ENCODE peak calls at places on chromosomes 12 and 14, in five cellular contexts. A is psoas muscle, W is RWPE2, C is right cardiac atrium, T is HCT116. Q is an unnamed sample.

GRCh38 chr12:101490286-101490920 is 15.3 kb downstream of the SPIC start:
- DNase-seq in T (peak), C (no peak), W (no peak), A (no peak), Q (no peak)

GRCh38 chr14:72883963-72884362 is 9.9 kb downstream of the DPF3 start:
- DNase-seq in W (no peak), C (no peak), T (no peak), A (no peak), Q (no peak)

GRCh38 chr12:62693291-62694040 is 226.8 kb downstream of the MON2 start:
- DNase-seq in A (no peak), W (no peak), C (peak), T (no peak), Q (no peak)

GRCh38 chr12:3532931-3533702 is 42.1 kb downstream of the PRMT8 start:
- DNase-seq in W (no peak), C (no peak), A (no peak), T (no peak), Q (no peak)

GRCh38 chr12:116213885-116214527 is 63.5 kb downstream of the MED13L start:
- DNase-seq in A (no peak), C (no peak), T (no peak), W (no peak), Q (no peak)

GRCh38 chr14:64503184-64503433 is 529 bp downstream of the ZBTB25 start:
- DNase-seq in A (no peak), W (no peak), C (no peak), T (no peak), Q (no peak)

GRCh38 chr12:19799216-19799615 is 359.9 kb downstream of the AEBP2 start:
- DNase-seq in A (no peak), C (no peak), W (no peak), T (no peak), Q (no peak)

GRCh38 chr12:62767946-62768345 is 167.0 kb downstream of the PPM1H start:
- DNase-seq in T (no peak), A (no peak), C (no peak), W (no peak), Q (no peak)

GRCh38 chr14:64074961-64075619 is 219.1 kb downstream of the ESR2 start:
- DNase-seq in C (no peak), A (no peak), W (no peak), T (no peak), Q (no peak)

GRCh38 chr12:122870163-122870842 is 25.6 kb downstream of the VPS37B start:
- DNase-seq in C (no peak), T (no peak), A (no peak), W (no peak), Q (no peak)

GRCh38 chr14:21106506-21107359 is 5.9 kb downstream of the TMEM253 start:
- DNase-seq in T (peak), W (peak), C (peak), A (peak), Q (peak)

GRCh38 chr14:75044322-75044721 is 6.9 kb downstream of the MLH3 start:
- DNase-seq in C (no peak), T (no peak), A (no peak), W (no peak), Q (no peak)

GRCh38 chr12:46523863-46524770 is 151.5 kb upstream of the SLC38A2 start:
- DNase-seq in C (no peak), A (no peak), T (peak), W (peak), Q (no peak)

GRCh38 chr12:18951219-18951618 is 178.3 kb upstream of the PLEKHA5 start:
- DNase-seq in C (no peak), T (no peak), W (no peak), A (no peak), Q (no peak)

GRCh38 chr14:70354204-70354603 is 5.3 kb downstream of the COX16 start:
- DNase-seq in C (no peak), W (no peak), T (no peak), A (no peak), Q (no peak)

GRCh38 chr12:57473886-57474285 is 5.8 kb downstream of the ARHGAP9 start:
- DNase-seq in C (no peak), T (no peak), W (no peak), A (no peak), Q (no peak)

GRCh38 chr14:82837611-82838140 is 1304.0 kb upstream of the SEL1L start:
- DNase-seq in C (no peak), W (no peak), T (no peak), A (no peak), Q (no peak)

GRCh38 chr12:57461326-57461903 is 1.8 kb downstream of the GLI1 start:
- DNase-seq in C (peak), W (no peak), A (peak), T (no peak), Q (peak)

GRCh38 chr12:106760184-106760531 is 14.3 kb upstream of the RIC8B start:
- DNase-seq in T (no peak), A (no peak), C (no peak), W (no peak), Q (no peak)

GRCh38 chr14:68608235-68608962 is 184.5 kb downstream of the ZFP36L1 start:
- DNase-seq in W (peak), T (no peak), A (no peak), C (peak), Q (peak)

GRCh38 chr14:104184911-104185499 is 46.6 kb downstream of the KIF26A start:
- DNase-seq in W (no peak), C (peak), A (peak), T (no peak), Q (peak)

GRCh38 chr14:64439141-64439540 is 26.2 kb upstream of the AKAP5 start:
- DNase-seq in A (no peak), T (no peak), W (no peak), C (no peak), Q (no peak)

GRCh38 chr14:102951034-102951433 is 28.6 kb downstream of the AMN start:
- DNase-seq in C (no peak), T (no peak), A (no peak), W (peak), Q (no peak)

GRCh38 chr14:72636094-72636493 is 257.8 kb downstream of the DPF3 start:
- DNase-seq in T (no peak), W (no peak), A (no peak), C (no peak), Q (no peak)

GRCh38 chr14:51202914-51203665 is 37.0 kb upstream of the TMX1 start:
- DNase-seq in T (no peak), A (no peak), W (peak), C (no peak), Q (no peak)

GRCh38 chr14:65077318-65077717 is 25.0 kb downstream of the MAX start:
- DNase-seq in A (no peak), W (no peak), T (no peak), C (no peak), Q (no peak)

GRCh38 chr14:47040490-47040889 is 388.9 kb upstream of the RPL10L start:
- DNase-seq in C (no peak), A (no peak), W (no peak), T (peak), Q (no peak)

GRCh38 chr14:27573018-27573417 is 975.2 kb upstream of the NOVA1 start:
- DNase-seq in W (no peak), T (no peak), A (no peak), C (no peak), Q (no peak)

GRCh38 chr14:91220581-91221000 is 23.9 kb downstream of the GPR68 start:
- DNase-seq in T (no peak), C (no peak), W (no peak), A (no peak), Q (no peak)

DNA sequence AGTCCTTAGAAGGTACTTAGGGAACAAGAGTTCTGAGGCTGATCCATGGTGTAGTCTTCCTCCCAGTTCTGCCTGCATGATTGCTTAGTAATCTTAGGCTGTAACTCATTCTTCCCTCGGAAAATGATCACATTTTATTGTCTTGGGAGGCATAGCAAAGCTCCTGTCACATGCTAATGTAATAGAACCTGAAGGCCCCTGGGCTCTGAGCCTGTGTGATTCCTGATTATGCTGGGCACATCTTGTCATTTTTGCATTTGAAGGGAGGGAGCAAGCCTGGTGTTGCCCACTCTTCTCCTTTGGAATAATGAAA is 215.4 kb downstream of the MSRB3 start:
- DNase-seq in A (no peak), T (no peak), C (no peak), W (no peak), Q (no peak)
- H3K27ac ChIP-seq in A (no peak), T (peak), C (no peak), W (no peak), Q (no peak)

DNA sequence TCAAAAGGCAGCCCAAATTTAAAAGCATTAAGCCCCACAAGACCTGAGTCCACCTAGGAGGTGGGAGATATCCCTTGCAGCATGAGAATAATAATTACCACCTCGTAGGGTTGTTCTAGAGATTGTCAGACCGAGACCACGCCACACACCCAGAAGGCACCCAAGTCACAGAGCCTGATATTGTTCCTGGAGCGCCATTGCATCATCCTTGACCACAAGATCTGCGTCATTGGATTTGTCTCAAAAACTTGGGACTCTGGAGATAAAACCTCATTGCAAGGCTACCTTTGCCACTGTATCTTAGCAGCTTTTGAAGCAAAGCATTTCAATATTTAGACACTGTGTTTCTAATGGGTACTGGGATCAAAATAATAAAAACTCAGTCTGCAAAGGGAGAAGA is 29.4 kb upstream of the PPP2R5C start:
- DNase-seq in C (no peak), A (no peak), T (peak), W (no peak), Q (no peak)
- H3K4me3 ChIP-seq in C (no peak), A (no peak), T (peak), W (no peak), Q (no peak)

GRCh38 chr12:79452906-79453305 is 237.9 kb downstream of the PAWR start:
- DNase-seq in W (no peak), T (no peak), A (no peak), C (no peak), Q (no peak)

GRCh38 chr12:79454338-79454777 is 236.4 kb downstream of the PAWR start:
- DNase-seq in A (no peak), W (no peak), C (no peak), T (no peak), Q (no peak)

GRCh38 chr12:79448816-79449215 is 241.9 kb downstream of the PAWR start:
- DNase-seq in C (no peak), W (no peak), A (no peak), T (no peak), Q (no peak)

GRCh38 chr12:79451365-79451764 is 239.4 kb downstream of the PAWR start:
- DNase-seq in W (no peak), T (no peak), A (no peak), C (no peak), Q (no peak)

DNA sequence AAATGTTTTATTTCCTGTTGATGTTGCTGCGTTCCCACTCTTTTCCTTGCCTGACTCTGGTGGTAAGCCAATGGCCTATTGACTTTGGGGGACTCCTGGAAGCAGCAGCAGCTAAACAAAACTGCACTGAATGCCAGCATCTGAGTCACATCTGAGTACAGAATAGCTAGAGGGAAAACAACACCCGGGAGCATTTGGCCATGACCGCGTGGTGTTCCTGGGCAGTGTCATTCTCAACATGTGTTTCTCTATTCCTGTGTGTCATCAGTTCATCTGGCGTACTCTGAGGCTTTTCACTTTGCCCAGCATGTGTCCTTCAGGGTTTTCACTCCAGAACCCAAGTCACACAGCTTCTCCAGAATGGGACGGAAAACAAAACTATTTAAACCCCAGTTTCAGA is 238.8 kb downstream of the PAWR start:
- DNase-seq in T (no peak), W (peak), C (peak), A (peak), Q (peak)
- H3K27ac ChIP-seq in T (no peak), W (peak), C (peak), A (no peak), Q (no peak)

DNA sequence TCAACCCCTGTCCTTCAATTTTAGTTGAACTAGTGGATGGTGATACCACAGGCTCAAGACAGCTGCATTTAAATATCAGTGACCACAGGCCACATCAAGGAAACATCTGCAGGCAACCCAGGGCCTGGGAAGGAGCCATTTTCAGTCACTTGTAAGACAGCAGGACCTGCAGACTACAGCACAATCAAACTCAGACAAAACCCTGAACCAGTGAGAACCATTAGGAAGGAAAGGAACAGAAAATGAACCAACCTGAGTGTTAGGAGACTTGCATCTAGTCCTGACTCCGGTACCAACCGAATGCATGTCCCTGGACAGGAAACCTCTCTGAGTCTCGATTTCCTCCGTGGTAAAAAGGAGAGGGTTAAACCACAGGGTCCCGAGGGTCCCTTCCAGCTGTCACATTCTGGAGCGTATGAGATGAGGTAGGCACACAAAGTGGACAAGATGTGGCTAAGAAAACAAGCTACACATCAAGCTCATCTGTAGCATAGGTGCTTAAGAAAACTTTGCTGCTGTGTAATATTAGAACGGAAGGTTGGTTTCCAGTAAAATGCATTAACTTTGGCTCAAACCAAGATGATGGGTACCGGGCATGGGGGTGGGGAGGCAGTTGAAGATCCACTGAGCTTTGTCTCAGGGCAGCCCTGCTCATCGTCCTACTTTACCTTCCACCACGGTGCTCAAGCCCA is 1.6 kb upstream of the CDKN1B start:
- DNase-seq in C (no peak), W (no peak), T (no peak), A (no peak), Q (no peak)
- H3K4me3 ChIP-seq in C (peak), W (peak), T (no peak), A (peak), Q (peak)